ENCODE peak calls at places on chromosomes 2 and 18, in five cellular contexts. One of them, this sample, is unnamed.

GRCh38 chr2:119758881-119759450 is 756 bp upstream of the PTPN4 start:
- DNase-seq in A549: no peak
- DNase-seq in spleen: no peak
- DNase-seq in adrenal gland: no peak
- DNase-seq in suprapubic skin: no peak
- DNase-seq in this sample: no peak

GRCh38 chr2:21466528-21466927 is 342.8 kb downstream of the TDRD15 start:
- DNase-seq in A549: no peak
- DNase-seq in spleen: no peak
- DNase-seq in adrenal gland: no peak
- DNase-seq in suprapubic skin: no peak
- DNase-seq in this sample: no peak

GRCh38 chr2:142769761-142770160 is 107.7 kb upstream of the KYNU start:
- DNase-seq in A549: no peak
- DNase-seq in spleen: no peak
- DNase-seq in adrenal gland: no peak
- DNase-seq in suprapubic skin: no peak
- DNase-seq in this sample: no peak

GRCh38 chr2:2573658-2574293 is 242.7 kb upstream of the MYT1L start:
- DNase-seq in A549: peak; percentile 37
- DNase-seq in spleen: peak; percentile 25
- DNase-seq in adrenal gland: no peak
- DNase-seq in suprapubic skin: no peak
- DNase-seq in this sample: no peak

GRCh38 chr2:113203901-113204519 is 30.2 kb downstream of the PSD4 start:
- DNase-seq in A549: peak; percentile 86
- DNase-seq in spleen: peak; percentile 87
- DNase-seq in adrenal gland: peak; percentile 76
- DNase-seq in suprapubic skin: no peak
- DNase-seq in this sample: peak; percentile 62

GRCh38 chr2:70981866-70982810 is 3.7 kb downstream of the ANKRD53 start:
- DNase-seq in A549: no peak
- DNase-seq in spleen: peak; percentile 70
- DNase-seq in adrenal gland: peak; percentile 13
- DNase-seq in suprapubic skin: peak; percentile 74
- DNase-seq in this sample: no peak

GRCh38 chr2:90069290-90069894 is 1377.9 kb downstream of the RPIA start:
- DNase-seq in A549: peak; percentile 42
- DNase-seq in spleen: no peak
- DNase-seq in adrenal gland: peak; percentile 26
- DNase-seq in suprapubic skin: no peak
- DNase-seq in this sample: peak; percentile 68

GRCh38 chr2:48508461-48509124 is 21.4 kb upstream of the STON1 start:
- DNase-seq in A549: no peak
- DNase-seq in spleen: no peak
- DNase-seq in adrenal gland: peak; percentile 46
- DNase-seq in suprapubic skin: no peak
- DNase-seq in this sample: no peak

GRCh38 chr2:188303363-188304031 is 11.8 kb downstream of the GULP1 start:
- DNase-seq in A549: no peak
- DNase-seq in spleen: no peak
- DNase-seq in adrenal gland: no peak
- DNase-seq in suprapubic skin: no peak
- DNase-seq in this sample: no peak

GRCh38 chr2:120261387-120262006 is 8.8 kb downstream of the RALB start:
- DNase-seq in A549: no peak
- DNase-seq in spleen: no peak
- DNase-seq in adrenal gland: no peak
- DNase-seq in suprapubic skin: no peak
- DNase-seq in this sample: no peak

GRCh38 chr2:97868986-97869721 is 126.6 kb downstream of the TMEM131 start:
- DNase-seq in A549: peak; percentile 85
- DNase-seq in spleen: no peak
- DNase-seq in adrenal gland: peak; percentile 55
- DNase-seq in suprapubic skin: no peak
- DNase-seq in this sample: no peak

GRCh38 chr18:58901143-58901542 is 36.5 kb downstream of the ZNF532 start:
- DNase-seq in A549: no peak
- DNase-seq in spleen: no peak
- DNase-seq in adrenal gland: no peak
- DNase-seq in suprapubic skin: no peak
- DNase-seq in this sample: no peak

GRCh38 chr2:86020984-86021383 is 84.7 kb downstream of the POLR1A start:
- DNase-seq in A549: no peak
- DNase-seq in spleen: peak; percentile 56
- DNase-seq in adrenal gland: no peak
- DNase-seq in suprapubic skin: no peak
- DNase-seq in this sample: peak; percentile 50

GRCh38 chr2:134736167-134736885 is 17.5 kb upstream of the TMEM163 start:
- DNase-seq in A549: no peak
- DNase-seq in spleen: no peak
- DNase-seq in adrenal gland: no peak
- DNase-seq in suprapubic skin: no peak
- DNase-seq in this sample: no peak

GRCh38 chr2:8608411-8608954 is 73.4 kb upstream of the ID2 start:
- DNase-seq in A549: no peak
- DNase-seq in spleen: no peak
- DNase-seq in adrenal gland: no peak
- DNase-seq in suprapubic skin: peak; percentile 45
- DNase-seq in this sample: no peak

GRCh38 chr2:240217431-240218301 is 77.2 kb upstream of the OTOS start:
- DNase-seq in A549: peak; percentile 33
- DNase-seq in spleen: peak; percentile 42
- DNase-seq in adrenal gland: peak; percentile 15
- DNase-seq in suprapubic skin: peak; percentile 78
- DNase-seq in this sample: peak; percentile 37

GRCh38 chr18:79566841-79567370 is 112.7 kb upstream of the CTDP1 start:
- DNase-seq in A549: no peak
- DNase-seq in spleen: peak; percentile 43
- DNase-seq in adrenal gland: no peak
- DNase-seq in suprapubic skin: peak; percentile 70
- DNase-seq in this sample: peak; percentile 16

GRCh38 chr18:3492721-3493120 is 42.7 kb downstream of the TGIF1 start:
- DNase-seq in A549: no peak
- DNase-seq in spleen: no peak
- DNase-seq in adrenal gland: no peak
- DNase-seq in suprapubic skin: no peak
- DNase-seq in this sample: no peak

GRCh38 chr2:213544940-213545339 is 260.7 kb downstream of the SPAG16 start:
- DNase-seq in A549: no peak
- DNase-seq in spleen: no peak
- DNase-seq in adrenal gland: no peak
- DNase-seq in suprapubic skin: no peak
- DNase-seq in this sample: no peak

GRCh38 chr2:8457092-8457481 is 224.8 kb upstream of the ID2 start:
- DNase-seq in A549: no peak
- DNase-seq in spleen: peak; percentile 85
- DNase-seq in adrenal gland: no peak
- DNase-seq in suprapubic skin: peak; percentile 74
- DNase-seq in this sample: peak; percentile 58

GRCh38 chr2:29583548-29584121 is 337.8 kb downstream of the ALK start:
- DNase-seq in A549: no peak
- DNase-seq in spleen: no peak
- DNase-seq in adrenal gland: no peak
- DNase-seq in suprapubic skin: no peak
- DNase-seq in this sample: no peak

GRCh38 chr2:102796337-102796736 is 34.5 kb downstream of the TMEM182 start:
- DNase-seq in A549: no peak
- DNase-seq in spleen: no peak
- DNase-seq in adrenal gland: no peak
- DNase-seq in suprapubic skin: no peak
- DNase-seq in this sample: peak; percentile 78

GRCh38 chr18:44557626-44558151 is 123.0 kb upstream of the SETBP1 start:
- DNase-seq in A549: no peak
- DNase-seq in spleen: no peak
- DNase-seq in adrenal gland: no peak
- DNase-seq in suprapubic skin: no peak
- DNase-seq in this sample: no peak

GRCh38 chr2:85167479-85167878 is 34.3 kb downstream of the TCF7L1 start:
- DNase-seq in A549: no peak
- DNase-seq in spleen: no peak
- DNase-seq in adrenal gland: no peak
- DNase-seq in suprapubic skin: no peak
- DNase-seq in this sample: no peak

GRCh38 chr18:79975043-79975442 is 10.6 kb downstream of the HSBP1L1 start:
- DNase-seq in A549: no peak
- DNase-seq in spleen: no peak
- DNase-seq in adrenal gland: no peak
- DNase-seq in suprapubic skin: no peak
- DNase-seq in this sample: no peak

GRCh38 chr2:157572725-157573124 is 55.9 kb downstream of the ACVR1C start:
- DNase-seq in A549: peak; percentile 36
- DNase-seq in spleen: no peak
- DNase-seq in adrenal gland: no peak
- DNase-seq in suprapubic skin: no peak
- DNase-seq in this sample: no peak

GRCh38 chr18:78074400-78075020 is 824.9 kb downstream of the GALR1 start:
- DNase-seq in A549: no peak
- DNase-seq in spleen: no peak
- DNase-seq in adrenal gland: no peak
- DNase-seq in suprapubic skin: no peak
- DNase-seq in this sample: no peak

GRCh38 chr2:152580722-152581121 is 136.5 kb downstream of the PRPF40A start:
- DNase-seq in A549: no peak
- DNase-seq in spleen: no peak
- DNase-seq in adrenal gland: no peak
- DNase-seq in suprapubic skin: no peak
- DNase-seq in this sample: no peak

GRCh38 chr2:160278889-160279196 is 78.8 kb upstream of the ITGB6 start:
- DNase-seq in A549: peak; percentile 41
- DNase-seq in spleen: no peak
- DNase-seq in adrenal gland: no peak
- DNase-seq in suprapubic skin: no peak
- DNase-seq in this sample: no peak

GRCh38 chr2:126059379-126059778 is 596.6 kb upstream of the GYPC start:
- DNase-seq in A549: no peak
- DNase-seq in spleen: no peak
- DNase-seq in adrenal gland: no peak
- DNase-seq in suprapubic skin: no peak
- DNase-seq in this sample: no peak

GRCh38 chr2:145088733-145089132 is 568.8 kb upstream of the ZEB2 start:
- DNase-seq in A549: no peak
- DNase-seq in spleen: no peak
- DNase-seq in adrenal gland: no peak
- DNase-seq in suprapubic skin: no peak
- DNase-seq in this sample: no peak

GRCh38 chr2:173652311-173652710 is 297.6 kb downstream of the CDCA7 start:
- DNase-seq in A549: peak; percentile 93
- DNase-seq in spleen: no peak
- DNase-seq in adrenal gland: peak; percentile 22
- DNase-seq in suprapubic skin: no peak
- DNase-seq in this sample: no peak

GRCh38 chr2:138071720-138072719 is 107.7 kb downstream of the HNMT start:
- DNase-seq in A549: peak; percentile 94
- DNase-seq in spleen: no peak
- DNase-seq in adrenal gland: no peak
- DNase-seq in suprapubic skin: no peak
- DNase-seq in this sample: no peak

GRCh38 chr18:63040788-63041410 is 278.7 kb downstream of the BCL2 start:
- DNase-seq in A549: no peak
- DNase-seq in spleen: no peak
- DNase-seq in adrenal gland: no peak
- DNase-seq in suprapubic skin: no peak
- DNase-seq in this sample: no peak

GRCh38 chr2:216534809-216535208 is 36.2 kb downstream of the RPL37A start:
- DNase-seq in A549: no peak
- DNase-seq in spleen: no peak
- DNase-seq in adrenal gland: no peak
- DNase-seq in suprapubic skin: no peak
- DNase-seq in this sample: no peak
- TF ChIP-seq POLR2A in A549: no peak
- TF ChIP-seq POLR2A in spleen: no peak
- TF ChIP-seq POLR2A in adrenal gland: no peak
- TF ChIP-seq POLR2A in suprapubic skin: no peak
- TF ChIP-seq POLR2A in this sample: no peak

GRCh38 chr2:27582129-27582694 is 630 bp upstream of the ZNF512 start:
- DNase-seq in A549: no peak
- DNase-seq in spleen: peak; percentile 74
- DNase-seq in adrenal gland: no peak
- DNase-seq in suprapubic skin: no peak
- DNase-seq in this sample: no peak

GRCh38 chr2:27583390-27583915 is 611 bp downstream of the ZNF512 start:
- DNase-seq in A549: no peak
- DNase-seq in spleen: no peak
- DNase-seq in adrenal gland: no peak
- DNase-seq in suprapubic skin: no peak
- DNase-seq in this sample: no peak

GRCh38 chr2:27584597-27584996 is 1.8 kb downstream of the ZNF512 start:
- DNase-seq in A549: no peak
- DNase-seq in spleen: no peak
- DNase-seq in adrenal gland: no peak
- DNase-seq in suprapubic skin: no peak
- DNase-seq in this sample: no peak

GRCh38 chr2:27581417-27582128 is 1.3 kb upstream of the ZNF512 start:
- DNase-seq in A549: no peak
- DNase-seq in spleen: no peak
- DNase-seq in adrenal gland: no peak
- DNase-seq in suprapubic skin: no peak
- DNase-seq in this sample: no peak

GRCh38 chr2:27582695-27583389 is at the start of gene ZNF512:
- DNase-seq in A549: peak; percentile 96
- DNase-seq in spleen: peak; percentile 97
- DNase-seq in adrenal gland: peak; percentile 91
- DNase-seq in suprapubic skin: peak; percentile 94
- DNase-seq in this sample: peak; percentile 87
- TF ChIP-seq POLR2A in A549: peak; percentile 69
- TF ChIP-seq POLR2A in spleen: no peak
- TF ChIP-seq POLR2A in adrenal gland: peak; percentile 69
- TF ChIP-seq POLR2A in suprapubic skin: no peak
- TF ChIP-seq POLR2A in this sample: peak; percentile 59

GRCh38 chr2:219228026-219228744 is 1.3 kb downstream of the ATG9A start:
- DNase-seq in A549: no peak
- DNase-seq in spleen: no peak
- DNase-seq in adrenal gland: no peak
- DNase-seq in suprapubic skin: no peak
- DNase-seq in this sample: peak; percentile 36

GRCh38 chr2:219225350-219225749 is 4.1 kb downstream of the ATG9A start:
- DNase-seq in A549: no peak
- DNase-seq in spleen: no peak
- DNase-seq in adrenal gland: no peak
- DNase-seq in suprapubic skin: no peak
- DNase-seq in this sample: no peak

GRCh38 chr2:219228745-219229374 is 576 bp downstream of the ATG9A start:
- DNase-seq in A549: no peak
- DNase-seq in spleen: peak; percentile 94
- DNase-seq in adrenal gland: no peak
- DNase-seq in suprapubic skin: no peak
- DNase-seq in this sample: peak; percentile 81

GRCh38 chr2:219230201-219230540 is 565 bp downstream of the ANKZF1 start:
- DNase-seq in A549: no peak
- DNase-seq in spleen: peak; percentile 92
- DNase-seq in adrenal gland: peak; percentile 60
- DNase-seq in suprapubic skin: no peak
- DNase-seq in this sample: no peak

GRCh38 chr2:219229375-219230200 is at the start of the genes ANKZF1 and ATG9A:
- DNase-seq in A549: peak; percentile 99
- DNase-seq in spleen: peak; percentile 100
- DNase-seq in adrenal gland: peak; percentile 99
- DNase-seq in suprapubic skin: peak; percentile 99
- DNase-seq in this sample: peak; percentile 99
- TF ChIP-seq POLR2A in A549: peak; percentile 53
- TF ChIP-seq POLR2A in spleen: no peak
- TF ChIP-seq POLR2A in adrenal gland: peak; percentile 50
- TF ChIP-seq POLR2A in suprapubic skin: no peak
- TF ChIP-seq POLR2A in this sample: peak; percentile 78

GRCh38 chr2:238233625-238234024 is 6.2 kb downstream of the HES6 start:
- DNase-seq in A549: no peak
- DNase-seq in spleen: no peak
- DNase-seq in adrenal gland: no peak
- DNase-seq in suprapubic skin: peak; percentile 29
- DNase-seq in this sample: no peak
- TF ChIP-seq POLR2A in A549: no peak
- TF ChIP-seq POLR2A in spleen: no peak
- TF ChIP-seq POLR2A in adrenal gland: no peak
- TF ChIP-seq POLR2A in suprapubic skin: no peak
- TF ChIP-seq POLR2A in this sample: no peak

This sample was measured in right lobe of liver.